ENCODE peak calls at places on chromosomes 1 and 21, in six cellular contexts. E is T-helper 9 cell, M is globus pallidus, Q is T1000, R is lung microvascular endothelial cell, D is H9. U is an unnamed sample.

GRCh38 chr1:155070392-155070700 is 6.8 kb downstream of the EFNA4 start:
- DNase-seq in E (no peak), M (no peak), Q (no peak), R (no peak), D (no peak), U (no peak)

GRCh38 chr1:154937988-154938386 is 1.5 kb upstream of the PMVK start:
- DNase-seq in E (no peak), M (no peak), Q (no peak), R (no peak), D (no peak), U (no peak)

GRCh38 chr1:40808444-40808843 is 24.9 kb downstream of the KCNQ4 start:
- DNase-seq in E (no peak), M (no peak), Q (no peak), R (no peak), D (no peak), U (no peak)

GRCh38 chr1:164706596-164706995 is 147.6 kb downstream of the PBX1 start:
- DNase-seq in E (no peak), M (no peak), Q (no peak), R (no peak), D (no peak), U (peak; percentile 49)

GRCh38 chr21:31667141-31667540 is 7.6 kb downstream of the SOD1 start:
- DNase-seq in E (no peak), M (no peak), Q (no peak), R (no peak), D (no peak), U (no peak)

GRCh38 chr1:185483647-185484450 is 166.8 kb upstream of the IVNS1ABP start:
- DNase-seq in E (no peak), M (peak; percentile 26), Q (peak; percentile 4), R (peak; percentile 5), D (no peak), U (no peak)

GRCh38 chr1:210499956-210500355 is 171.3 kb downstream of the HHAT start:
- DNase-seq in E (no peak), M (no peak), Q (no peak), R (no peak), D (no peak), U (no peak)

GRCh38 chr1:50858761-50859160 is 101.3 kb downstream of the FAF1 start:
- DNase-seq in E (no peak), M (no peak), Q (no peak), R (no peak), D (no peak), U (no peak)

GRCh38 chr1:239635276-239635675 is 248.9 kb downstream of the CHRM3 start:
- DNase-seq in E (no peak), M (no peak), Q (no peak), R (no peak), D (no peak), U (no peak)

GRCh38 chr1:236795757-236796719 is 946 bp downstream of the MTR start:
- DNase-seq in E (peak; percentile 55), M (peak; percentile 12), Q (peak; percentile 28), R (peak; percentile 56), D (no peak), U (peak; percentile 60)

GRCh38 chr1:8889925-8890785 is 11.7 kb upstream of the ENO1 start:
- DNase-seq in E (no peak), M (peak; percentile 88), Q (peak; percentile 62), R (peak; percentile 62), D (no peak), U (no peak)

GRCh38 chr1:28632560-28632959 is 10.3 kb downstream of the TAF12 start:
- DNase-seq in E (no peak), M (no peak), Q (no peak), R (no peak), D (no peak), U (no peak)

GRCh38 chr1:156180471-156180870 is 13.4 kb upstream of the SLC25A44 start:
- DNase-seq in E (no peak), M (no peak), Q (no peak), R (no peak), D (no peak), U (no peak)

GRCh38 chr1:230915079-230915478 is 46.8 kb upstream of the C1orf198 start:
- DNase-seq in E (no peak), M (no peak), Q (no peak), R (no peak), D (no peak), U (no peak)